ENCODE peak calls at places on chromosomes 6 and 20, in six cellular contexts. O, U, G, F, C and Q are unnamed samples.

GRCh38 chr20:460707-461106 is 1.6 kb downstream of the TBC1D20 start:
- DNase-seq in O (no peak), U (no peak), G (no peak), F (no peak), C (no peak), Q (no peak)

GRCh38 chr6:19866900-19867627 is 29.9 kb downstream of the ID4 start:
- DNase-seq in O (peak; percentile 71), U (no peak), G (no peak), F (no peak), C (peak; percentile 55), Q (no peak)

GRCh38 chr6:147287869-147288271 is 83.7 kb downstream of the STXBP5 start:
- DNase-seq in O (peak; percentile 8), U (no peak), G (no peak), F (no peak), C (peak; percentile 69), Q (no peak)

GRCh38 chr6:218153-219018 is 73.9 kb upstream of the DUSP22 start:
- DNase-seq in O (no peak), U (no peak), G (peak; percentile 22), F (no peak), C (no peak), Q (no peak)

GRCh38 chr20:60121903-60122302 is 163.7 kb downstream of the CDH26 start:
- DNase-seq in O (no peak), U (no peak), G (no peak), F (no peak), C (no peak), Q (no peak)

GRCh38 chr6:22575190-22575589 is 5.8 kb downstream of the HDGFL1 start:
- DNase-seq in O (no peak), U (no peak), G (no peak), F (no peak), C (peak; percentile 53), Q (no peak)

GRCh38 chr6:112835078-112835477 is 487.9 kb downstream of the RFPL4B start:
- DNase-seq in O (no peak), U (no peak), G (no peak), F (no peak), C (no peak), Q (no peak)

GRCh38 chr6:21005816-21006553 is 471.7 kb downstream of the CDKAL1 start:
- DNase-seq in O (peak; percentile 85), U (no peak), G (no peak), F (no peak), C (peak; percentile 94), Q (no peak)

GRCh38 chr6:164148789-164149188 is 734.3 kb downstream of the QKI start:
- DNase-seq in O (no peak), U (no peak), G (no peak), F (no peak), C (no peak), Q (no peak)

GRCh38 chr20:11015440-11015839 is 341.6 kb upstream of the JAG1 start:
- DNase-seq in O (no peak), U (no peak), G (no peak), F (no peak), C (no peak), Q (no peak)

GRCh38 chr20:31440012-31440659 is at the start of gene DEFB123:
- DNase-seq in O (no peak), U (no peak), G (no peak), F (no peak), C (no peak), Q (no peak)

GRCh38 chr20:58911970-58912369 is 59.5 kb downstream of the GNAS start:
- DNase-seq in O (no peak), U (no peak), G (no peak), F (no peak), C (no peak), Q (no peak)

GRCh38 chr20:6044102-6044501 is 9.8 kb downstream of the LRRN4 start:
- DNase-seq in O (no peak), U (peak; percentile 57), G (no peak), F (no peak), C (no peak), Q (no peak)

GRCh38 chr6:63573899-63574553 is 1.7 kb downstream of the LOC128125822 start:
- DNase-seq in O (peak; percentile 62), U (peak; percentile 42), G (peak; percentile 57), F (peak; percentile 77), C (peak; percentile 64), Q (peak; percentile 45)

GRCh38 chr6:20534906-20535305 is 649 bp downstream of the CDKAL1 start:
- DNase-seq in O (no peak), U (no peak), G (no peak), F (no peak), C (no peak), Q (no peak)

GRCh38 chr6:108417027-108417426 is 122.2 kb downstream of the AFG1L start:
- DNase-seq in O (no peak), U (no peak), G (no peak), F (no peak), C (peak; percentile 22), Q (no peak)

GRCh38 chr6:102438181-102438580 is 1044.7 kb downstream of the GRIK2 start:
- DNase-seq in O (no peak), U (no peak), G (no peak), F (no peak), C (no peak), Q (no peak)

GRCh38 chr6:153963352-153963751 is 75.7 kb upstream of the OPRM1 start:
- DNase-seq in O (no peak), U (no peak), G (no peak), F (no peak), C (no peak), Q (no peak)

GRCh38 chr6:54846857-54847721 is 518 bp downstream of the FAM83B start:
- DNase-seq in O (no peak), U (peak; percentile 45), G (peak; percentile 30), F (peak; percentile 60), C (no peak), Q (peak; percentile 14)

GRCh38 chr20:934186-934840 is 18.2 kb upstream of the ANGPT4 start:
- DNase-seq in O (no peak), U (peak; percentile 61), G (no peak), F (no peak), C (no peak), Q (no peak)

GRCh38 chr6:149335924-149336323 is 18.4 kb downstream of the TAB2 start:
- DNase-seq in O (peak; percentile 59), U (no peak), G (no peak), F (no peak), C (peak; percentile 69), Q (no peak)

GRCh38 chr20:62832212-62832922 is 15.5 kb downstream of the COL9A3 start:
- DNase-seq in O (peak; percentile 51), U (peak; percentile 91), G (peak; percentile 82), F (peak; percentile 85), C (no peak), Q (no peak)

GRCh38 chr20:63702751-63703470 is 4.9 kb downstream of the ARFRP1 start:
- DNase-seq in O (no peak), U (no peak), G (no peak), F (no peak), C (no peak), Q (no peak)

GRCh38 chr6:143901885-143902708 is 37.8 kb downstream of the ZC2HC1B start:
- DNase-seq in O (no peak), U (no peak), G (peak; percentile 16), F (peak; percentile 33), C (peak; percentile 49), Q (no peak)

GRCh38 chr20:37202267-37202943 is 23.1 kb upstream of the MROH8 start:
- DNase-seq in O (peak; percentile 35), U (no peak), G (peak; percentile 26), F (peak; percentile 29), C (peak; percentile 98), Q (peak; percentile 33)

DNA sequence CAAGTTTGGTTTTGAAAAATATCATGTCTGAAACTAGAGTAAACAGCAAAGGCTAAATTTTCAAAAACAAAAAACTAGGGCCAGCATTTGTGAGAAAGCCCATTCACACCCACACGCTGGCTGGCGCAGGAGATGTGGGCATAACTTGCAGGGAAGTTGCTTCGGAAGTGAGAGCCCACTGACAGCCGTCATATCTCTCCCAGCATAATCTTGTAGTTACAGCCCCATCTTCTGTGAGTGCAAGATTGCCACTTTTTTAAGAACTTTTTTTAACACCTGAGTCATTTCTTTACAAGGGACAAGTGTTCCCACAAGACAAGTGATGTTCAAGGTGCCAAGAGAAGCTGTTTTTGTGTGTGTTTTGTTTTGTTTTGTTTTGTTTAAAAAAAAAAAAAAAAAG is 212.5 kb upstream of the CNR1 start:
- DNase-seq in O (no peak), U (no peak), G (no peak), F (no peak), C (no peak), Q (no peak)
- TF ChIP-seq CTCF in O (no peak), U (no peak), G (no peak), F (no peak), C (no peak), Q (no peak)

GRCh38 chr20:50504231-50504823 is 5.9 kb upstream of the PTPN1 start:
- DNase-seq in O (peak; percentile 16), U (no peak), G (no peak), F (no peak), C (no peak), Q (no peak)

GRCh38 chr20:50509923-50510705 is at the start of gene PTPN1:
- DNase-seq in O (peak; percentile 98), U (peak; percentile 98), G (peak; percentile 99), F (peak; percentile 99), C (peak; percentile 99), Q (peak; percentile 98)

GRCh38 chr20:50508171-50508761 is 1.9 kb upstream of the PTPN1 start:
- DNase-seq in O (no peak), U (peak; percentile 31), G (no peak), F (no peak), C (no peak), Q (no peak)

GRCh38 chr20:50501970-50502745 is 8.0 kb upstream of the PTPN1 start:
- DNase-seq in O (no peak), U (no peak), G (no peak), F (no peak), C (no peak), Q (no peak)

GRCh38 chr20:50506270-50506579 is 4.0 kb upstream of the PTPN1 start:
- DNase-seq in O (no peak), U (no peak), G (no peak), F (no peak), C (no peak), Q (no peak)
- TF ChIP-seq CTCF in O (peak; percentile 50), U (peak; percentile 33), G (no peak), F (no peak), C (no peak), Q (no peak)

GRCh38 chr6:158468666-158469065 is 91.2 kb upstream of the TMEM181 start:
- DNase-seq in O (no peak), U (no peak), G (peak; percentile 18), F (peak; percentile 24), C (no peak), Q (no peak)
- TF ChIP-seq CTCF in O (peak; percentile 18), U (peak; percentile 39), G (no peak), F (no peak), C (no peak), Q (no peak)

GRCh38 chr6:126258150-126258549 is 81.8 kb upstream of the CENPW start:
- DNase-seq in O (no peak), U (no peak), G (no peak), F (no peak), C (no peak), Q (no peak)

GRCh38 chr6:126267621-126268020 is 72.3 kb upstream of the CENPW start:
- DNase-seq in O (no peak), U (no peak), G (no peak), F (no peak), C (no peak), Q (no peak)

GRCh38 chr6:126264265-126264664 is 75.7 kb upstream of the CENPW start:
- DNase-seq in O (no peak), U (no peak), G (no peak), F (no peak), C (no peak), Q (no peak)

GRCh38 chr6:126266664-126267063 is 73.3 kb upstream of the CENPW start:
- DNase-seq in O (no peak), U (no peak), G (no peak), F (no peak), C (no peak), Q (no peak)

GRCh38 chr6:126261792-126262421 is 78.0 kb upstream of the CENPW start:
- DNase-seq in O (no peak), U (peak; percentile 41), G (no peak), F (no peak), C (no peak), Q (no peak)
- TF ChIP-seq CTCF in O (no peak), U (peak; percentile 40), G (no peak), F (no peak), C (no peak), Q (no peak)